ENCODE peak calls at places on chromosome 12, in seven cellular contexts. F is activated CD8-positive, alpha-beta T cell treated with anti-CD3 and anti-CD28 coated beads, Interleukin-2, amount 10 ng/mL, durations not matched to agents 7 days and 5 days; I is iris pigment epithelial cell; L is ACHN; S is fibroblast of mammary gland; Y is left ventricle myocardium inferior; T is pancreas. C is an unnamed sample.

GRCh38 chr12:4107436-4107878 is 166.1 kb upstream of the CCND2 start:
- DNase-seq in F (peak), I (peak), L (peak), T (no peak), Y (no peak), S (peak), C (no peak)

GRCh38 chr12:56589783-56590182 is 40.3 kb downstream of the BAZ2A start:
- DNase-seq in L (no peak), T (no peak), I (no peak), Y (no peak), S (no peak), F (no peak), C (no peak)

GRCh38 chr12:14272954-14273910 is 92.2 kb upstream of the ATF7IP start:
- DNase-seq in I (peak), T (no peak), Y (no peak), F (no peak), L (no peak), S (no peak), C (no peak)

GRCh38 chr12:29552324-29552927 is 54.9 kb upstream of the OVCH1 start:
- DNase-seq in S (peak), L (peak), T (peak), I (peak), Y (peak), F (peak), C (peak)

GRCh38 chr12:60394680-60395079 is 798.9 kb downstream of the SLC16A7 start:
- DNase-seq in L (no peak), S (peak), I (peak), F (no peak), Y (no peak), T (no peak), C (peak)

GRCh38 chr12:53186745-53187144 is 6.0 kb upstream of the CSAD start:
- DNase-seq in F (no peak), L (no peak), I (no peak), Y (no peak), T (no peak), S (no peak), C (no peak)

GRCh38 chr12:107984973-107985372 is 144.1 kb upstream of the WSCD2 start:
- DNase-seq in Y (no peak), T (no peak), I (no peak), F (no peak), S (no peak), L (no peak), C (no peak)

GRCh38 chr12:57632898-57633825 is at the start of gene B4GALNT1:
- DNase-seq in I (peak), T (peak), L (peak), F (peak), Y (peak), S (peak), C (no peak)

GRCh38 chr12:131494141-131494733 is 216.7 kb upstream of the SFSWAP start:
- DNase-seq in L (no peak), S (no peak), T (no peak), I (no peak), Y (no peak), F (no peak), C (no peak)

GRCh38 chr12:108594-108993 is 42.0 kb downstream of the IQSEC3 start:
- DNase-seq in Y (peak), F (no peak), S (no peak), T (peak), I (no peak), L (peak), C (no peak)